ENCODE peak calls at places on chromosomes 4 and X, in ten cellular contexts. Y is ovary, Q is IMR-90, G is suprapubic skin, F is body of pancreas, E is Peyer's patch, T is spleen, Z is A549, J is gastrocnemius medialis, A is heart left ventricle. K is an unnamed sample. For H3K4me1, the result is how much of the 10 kb centered on the place peaks cover.

GRCh38 chr4:137678796-137679195 is 146.5 kb upstream of the PCDH18 start:
- DNase-seq in J (no peak), Q (peak), E (no peak), G (no peak), T (no peak), F (no peak), A (no peak), Y (no peak), Z (no peak), K (no peak)

GRCh38 chrX:147646949-147647717 is 264.6 kb upstream of the FMR1 start:
- DNase-seq in Q (no peak), T (no peak), Y (no peak), F (no peak), A (no peak), Z (no peak), J (no peak), G (no peak), E (no peak), K (no peak)

GRCh38 chrX:77527233-77528001 is 80.2 kb downstream of the FGF16 start:
- DNase-seq in E (no peak), G (peak), F (no peak), T (peak), Z (no peak), Y (peak), A (peak), J (no peak), Q (no peak), K (no peak)

GRCh38 chrX:71475906-71476305 is 57.0 kb upstream of the OGT start:
- DNase-seq in G (no peak), T (no peak), Y (no peak), E (no peak), A (no peak), F (no peak), Q (no peak), J (no peak), Z (no peak), K (no peak)

GRCh38 chr4:84496356-84497219 is 2.5 kb downstream of the NKX6-1 start:
- DNase-seq in T (no peak), J (no peak), Q (no peak), Z (no peak), Y (no peak), A (no peak), E (no peak), G (no peak), F (peak), K (no peak)

GRCh38 chr4:38805530-38806145 is 1.0 kb upstream of the TLR1 start:
- DNase-seq in Y (peak), J (no peak), Z (no peak), G (no peak), T (peak), F (no peak), Q (no peak), A (peak), E (peak), K (no peak)

GRCh38 chr4:126708716-126709115 is 924.0 kb upstream of the INTU start:
- DNase-seq in F (no peak), T (no peak), A (no peak), Z (no peak), Q (no peak), Y (no peak), J (no peak), G (no peak), E (no peak), K (no peak)

GRCh38 chr4:169252339-169253086 is 18.2 kb downstream of the SH3RF1 start:
- DNase-seq in E (no peak), T (no peak), J (no peak), F (no peak), Z (no peak), Y (no peak), Q (peak), G (no peak), A (no peak), K (no peak)

GRCh38 chrX:56794831-56795230 is 65.8 kb downstream of the NBDY start:
- DNase-seq in E (no peak), Q (no peak), A (no peak), F (no peak), T (no peak), Z (no peak), J (no peak), Y (no peak), G (peak), K (no peak)

GRCh38 chr4:11230888-11231287 is 197.8 kb downstream of the HS3ST1 start:
- DNase-seq in J (no peak), Y (no peak), Q (no peak), F (no peak), A (no peak), T (no peak), Z (no peak), E (no peak), G (no peak), K (no peak)

GRCh38 chr4:38204317-38205060 is 244.3 kb downstream of the PTTG2 start:
- DNase-seq in E (no peak), T (no peak), Q (no peak), G (no peak), A (no peak), Z (no peak), J (peak), Y (no peak), F (no peak), K (no peak)

GRCh38 chr4:76898949-76899640 is 1.2 kb upstream of the SOWAHB start:
- DNase-seq in Y (no peak), J (no peak), E (no peak), T (no peak), A (no peak), F (no peak), G (no peak), Q (no peak), Z (no peak), K (no peak)

GRCh38 chrX:30992381-30992904 is 79.4 kb downstream of the FTHL17 start:
- DNase-seq in E (no peak), T (no peak), J (no peak), F (no peak), Z (no peak), A (no peak), Y (no peak), G (no peak), Q (no peak), K (no peak)

GRCh38 chrX:55488559-55489314 is 911 bp downstream of the USP51 start:
- DNase-seq in Z (peak), G (peak), A (peak), F (peak), Q (peak), Y (peak), E (peak), T (peak), J (peak), K (peak)

GRCh38 chrX:108537005-108537404 is 97.4 kb downstream of the COL4A5 start:
- DNase-seq in Q (peak), Y (no peak), T (no peak), E (no peak), F (no peak), G (no peak), J (no peak), Z (peak), A (no peak), K (no peak)

GRCh38 chr4:55840956-55841355 is 12.5 kb upstream of the EXOC1 start:
- DNase-seq in Q (no peak), F (no peak), G (no peak), E (no peak), A (no peak), Y (no peak), Z (no peak), T (no peak), J (no peak), K (no peak)

GRCh38 chr4:48299560-48299959 is 29.9 kb upstream of the TEC start:
- DNase-seq in T (no peak), Y (no peak), J (no peak), F (no peak), Q (no peak), Z (no peak), A (no peak), E (no peak), G (no peak), K (no peak)

GRCh38 chr4:183602444-183603102 is 56.4 kb downstream of the RWDD4 start:
- DNase-seq in A (no peak), Z (peak), T (no peak), G (no peak), Q (peak), J (no peak), Y (peak), F (no peak), E (no peak), K (no peak)

GRCh38 chrX:150569155-150569477 is 695 bp downstream of the MTM1 start:
- DNase-seq in Y (no peak), Q (peak), A (no peak), Z (no peak), F (no peak), T (no peak), J (no peak), G (no peak), E (peak), K (no peak)

GRCh38 chr4:101682946-101683345 is 107.6 kb upstream of the BANK1 start:
- DNase-seq in J (no peak), T (no peak), E (no peak), Q (no peak), Y (no peak), F (no peak), Z (no peak), G (no peak), A (no peak), K (no peak)

GRCh38 chr4:108982786-108983185 is 219.9 kb upstream of the ETNPPL start:
- DNase-seq in F (no peak), A (no peak), Z (no peak), T (no peak), J (no peak), Y (no peak), G (no peak), E (no peak), Q (no peak), K (no peak)

GRCh38 chrX:68929332-68930150 is 100.7 kb downstream of the EFNB1 start:
- DNase-seq in A (peak), J (peak), Z (peak), G (no peak), Q (peak), Y (peak), E (no peak), T (peak), F (peak), K (no peak)

DNA sequence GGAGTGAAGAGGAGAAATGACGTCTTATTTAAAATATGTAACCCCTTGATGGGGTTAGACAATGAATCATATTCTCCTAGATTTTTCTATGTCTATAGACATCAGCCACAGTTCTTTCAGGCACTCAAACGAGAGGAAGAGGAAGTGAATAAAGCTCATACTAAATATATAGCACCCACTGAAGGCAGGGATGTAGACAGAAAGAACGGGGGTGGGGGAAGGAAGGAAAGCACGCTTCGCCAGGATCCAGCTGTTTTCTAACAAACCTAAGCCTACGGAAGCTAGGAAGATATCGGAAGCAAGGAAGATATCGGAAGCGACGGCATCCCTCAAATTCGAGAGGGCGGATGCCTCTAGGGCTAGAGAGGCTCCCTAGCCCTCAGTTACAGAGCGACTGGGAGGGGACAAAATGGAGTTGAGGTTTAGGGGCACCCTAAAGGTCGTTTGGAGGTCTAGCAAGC is 708 bp downstream of the ACSL4 start:
- DNase-seq in A (no peak), G (no peak), E (no peak), J (no peak), Y (no peak), T (no peak), Q (peak), Z (peak), F (no peak), K (no peak)
- TF ChIP-seq POLR2A in A (no peak), G (no peak), E (no peak), J (no peak), Y (no peak), T (no peak), Q (peak), Z (no peak), F (no peak), K (peak)

DNA sequence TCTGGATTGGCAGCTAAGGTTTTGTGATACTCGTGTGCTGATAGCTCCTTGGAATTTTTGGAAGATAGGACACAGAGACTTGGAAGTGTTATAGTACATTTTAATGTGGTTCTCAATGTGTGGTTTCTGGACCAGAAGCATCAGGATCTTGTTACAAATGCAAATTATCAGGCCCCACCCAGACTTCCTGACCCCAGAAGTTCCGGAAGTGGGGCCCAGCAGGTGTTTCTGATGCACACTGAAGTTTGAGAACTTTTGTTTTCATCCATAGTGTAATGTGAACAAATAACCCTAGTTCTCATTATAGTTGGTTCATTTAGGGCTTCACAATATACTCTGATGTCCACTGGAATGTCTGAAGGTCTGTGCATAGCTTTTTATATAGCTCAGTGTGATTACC is 49.6 kb downstream of the LAMP2 start:
- DNase-seq in E (peak), Q (no peak), A (no peak), J (no peak), G (no peak), Y (no peak), T (peak), Z (no peak), F (no peak), K (no peak)
- H3K27ac ChIP-seq in E (peak), Q (no peak), A (no peak), J (no peak), G (no peak), Y (no peak), T (peak), Z (no peak), F (no peak), K (no peak)

GRCh38 chr4:94562285-94562684 is 110.5 kb downstream of the PDLIM5 start:
- DNase-seq in Q (no peak), A (no peak), J (no peak), T (no peak), Z (no peak), E (no peak), G (no peak), F (no peak), Y (no peak), K (no peak)

GRCh38 chr4:94566420-94566819 is 114.7 kb downstream of the PDLIM5 start:
- DNase-seq in Y (no peak), F (no peak), G (no peak), Z (no peak), T (no peak), Q (no peak), A (no peak), E (no peak), J (no peak), K (no peak)

GRCh38 chr4:94561249-94562024 is 109.7 kb downstream of the PDLIM5 start:
- DNase-seq in T (no peak), Y (no peak), A (no peak), J (no peak), F (no peak), Z (no peak), Q (peak), G (no peak), E (no peak), K (no peak)

GRCh38 chr4:94567811-94568210 is 116.1 kb downstream of the PDLIM5 start:
- DNase-seq in E (no peak), Z (no peak), T (no peak), G (no peak), A (no peak), Q (no peak), J (no peak), Y (no peak), F (no peak), K (no peak)

DNA sequence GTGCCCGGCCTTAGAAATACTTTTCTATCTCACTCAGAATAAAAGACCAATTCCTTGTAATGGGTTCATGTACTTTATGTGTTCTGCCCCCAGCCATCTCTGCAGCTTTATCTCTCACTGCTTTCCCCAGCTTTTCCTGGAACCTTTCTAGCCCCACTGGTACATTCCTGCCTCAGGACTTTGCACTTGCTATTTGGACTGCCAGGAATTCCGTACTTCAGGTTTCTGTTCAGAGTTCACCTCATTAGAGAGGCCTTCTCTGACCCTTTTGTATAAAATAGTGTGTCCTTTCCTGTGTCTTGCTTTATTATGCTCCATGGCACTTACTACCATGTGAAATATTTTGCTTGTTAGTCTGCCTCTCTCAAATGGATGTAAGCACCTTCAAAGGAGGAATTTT is 112.5 kb downstream of the PDLIM5 start:
- DNase-seq in G (no peak), Q (no peak), E (no peak), Y (no peak), Z (no peak), F (no peak), J (no peak), T (no peak), A (no peak), K (no peak)
- H3K4me1 ChIP-seq in G (half or more), Q (under half), E (under half), Y (under half), Z (under half), F (under half), J (half or more), T (under half), A (half or more), K (under half)

GRCh38 chr4:53459548-53459947 is 82.1 kb downstream of the FIP1L1 start:
- DNase-seq in A (no peak), G (no peak), J (no peak), Y (no peak), E (no peak), T (no peak), Z (peak), Q (peak), F (no peak), K (no peak)

GRCh38 chr4:53463340-53463739 is 85.9 kb downstream of the FIP1L1 start:
- DNase-seq in F (peak), E (no peak), A (no peak), G (no peak), Y (no peak), Z (no peak), J (no peak), T (no peak), Q (no peak), K (no peak)

GRCh38 chr4:53465291-53465690 is 87.8 kb downstream of the FIP1L1 start:
- DNase-seq in F (no peak), Y (no peak), J (no peak), T (no peak), Q (peak), Z (no peak), E (no peak), A (no peak), G (no peak), K (no peak)

GRCh38 chr4:53465891-53466290 is 88.5 kb downstream of the FIP1L1 start:
- DNase-seq in Q (no peak), J (no peak), Y (no peak), T (no peak), A (no peak), F (no peak), G (no peak), Z (no peak), E (no peak), K (no peak)

GRCh38 chr4:53461244-53461643 is 83.8 kb downstream of the FIP1L1 start:
- DNase-seq in T (no peak), A (no peak), G (no peak), Q (peak), J (no peak), E (no peak), Z (no peak), Y (no peak), F (no peak), K (no peak)
- TF ChIP-seq POLR2A in T (no peak), A (no peak), G (no peak), Q (no peak), J (no peak), E (no peak), Z (no peak), Y (no peak), F (no peak), K (no peak)

GRCh38 chr4:23993373-23993772 is 103.5 kb upstream of the PPARGC1A start:
- DNase-seq in F (no peak), Y (no peak), E (no peak), A (no peak), T (no peak), Q (no peak), G (no peak), J (no peak), Z (no peak), K (no peak)
- H3K27ac ChIP-seq in F (no peak), Y (no peak), E (no peak), A (no peak), T (no peak), Q (no peak), G (no peak), J (no peak), Z (no peak), K (no peak)